ENCODE peak calls at places on chromosomes 4 and X, in four cellular contexts. One of them, this sample, is unnamed.

GRCh38 chrX:11059923-11060322 is 51.2 kb upstream of the HCCS start:
- DNase-seq in A549: no peak
- DNase-seq in K562: no peak
- DNase-seq in GM12878: no peak
- DNase-seq in this sample: no peak

GRCh38 chr4:139977838-139978604 is 176.0 kb downstream of the MAML3 start:
- DNase-seq in A549: no peak
- DNase-seq in K562: no peak
- DNase-seq in GM12878: no peak
- DNase-seq in this sample: no peak

GRCh38 chr4:3267576-3268394 is 18.8 kb downstream of the MSANTD1 start:
- DNase-seq in A549: no peak
- DNase-seq in K562: no peak
- DNase-seq in GM12878: no peak
- DNase-seq in this sample: no peak

GRCh38 chrX:46611658-46612362 is 38.2 kb downstream of the CHST7 start:
- DNase-seq in A549: no peak
- DNase-seq in K562: no peak
- DNase-seq in GM12878: no peak
- DNase-seq in this sample: no peak

GRCh38 chrX:103063918-103064434 is at the start of gene BEX1:
- DNase-seq in A549: no peak
- DNase-seq in K562: no peak
- DNase-seq in GM12878: no peak
- DNase-seq in this sample: no peak

GRCh38 chr4:56060021-56060420 is 111.3 kb downstream of the CEP135 start:
- DNase-seq in A549: no peak
- DNase-seq in K562: no peak
- DNase-seq in GM12878: no peak
- DNase-seq in this sample: no peak

GRCh38 chr4:2712261-2712842 is 43.8 kb downstream of the TNIP2 start:
- DNase-seq in A549: no peak
- DNase-seq in K562: peak; percentile 35
- DNase-seq in GM12878: no peak
- DNase-seq in this sample: peak; percentile 60

GRCh38 chr4:17265653-17266052 is 246.2 kb downstream of the QDPR start:
- DNase-seq in A549: no peak
- DNase-seq in K562: no peak
- DNase-seq in GM12878: no peak
- DNase-seq in this sample: no peak

GRCh38 chr4:188018262-188018661 is 22.7 kb downstream of the ZFP42 start:
- DNase-seq in A549: no peak
- DNase-seq in K562: no peak
- DNase-seq in GM12878: no peak
- DNase-seq in this sample: no peak

GRCh38 chrX:103831803-103832544 is at the start of gene RAB9B:
- DNase-seq in A549: no peak
- DNase-seq in K562: peak; percentile 25
- DNase-seq in GM12878: no peak
- DNase-seq in this sample: peak; percentile 7

GRCh38 chr4:687048-687974 is 1.6 kb downstream of the SLC49A3 start:
- DNase-seq in A549: peak; percentile 87
- DNase-seq in K562: peak; percentile 90
- DNase-seq in GM12878: no peak
- DNase-seq in this sample: peak; percentile 96
- TF ChIP-seq MYC in A549: no peak
- TF ChIP-seq MYC in K562: peak; percentile 66
- TF ChIP-seq MYC in GM12878: no peak
- TF ChIP-seq MYC in this sample: peak; percentile 42

DNA sequence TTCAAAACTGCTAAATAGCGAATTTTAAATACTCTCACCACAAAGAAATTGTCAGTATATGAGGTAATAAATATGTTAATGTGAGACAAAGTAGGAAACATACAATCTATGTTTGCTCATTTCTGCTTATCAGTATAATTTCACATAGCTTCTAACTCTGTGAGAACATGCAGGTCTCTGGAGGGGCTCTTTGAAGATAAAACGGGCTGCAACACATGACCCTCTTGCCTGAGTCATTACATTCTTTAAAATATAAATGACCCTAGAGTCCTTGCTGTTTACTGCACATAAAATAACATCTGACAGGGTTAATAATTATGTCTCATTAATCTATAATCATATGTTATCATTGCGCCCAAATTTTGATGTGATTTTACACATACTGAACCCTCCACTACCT is 681.5 kb downstream of the ARAP2 start:
- DNase-seq in A549: no peak
- DNase-seq in K562: no peak
- DNase-seq in GM12878: no peak
- DNase-seq in this sample: no peak
- TF ChIP-seq MYC in A549: no peak
- TF ChIP-seq MYC in K562: no peak
- TF ChIP-seq MYC in GM12878: no peak
- TF ChIP-seq MYC in this sample: no peak

GRCh38 chrX:51420610-51421009 is 75.8 kb downstream of the NUDT11 start:
- DNase-seq in A549: peak; percentile 43
- DNase-seq in K562: peak; percentile 17
- DNase-seq in GM12878: no peak
- DNase-seq in this sample: peak; percentile 40
- TF ChIP-seq MYC in A549: no peak
- TF ChIP-seq MYC in K562: no peak
- TF ChIP-seq MYC in GM12878: no peak
- TF ChIP-seq MYC in this sample: no peak

DNA sequence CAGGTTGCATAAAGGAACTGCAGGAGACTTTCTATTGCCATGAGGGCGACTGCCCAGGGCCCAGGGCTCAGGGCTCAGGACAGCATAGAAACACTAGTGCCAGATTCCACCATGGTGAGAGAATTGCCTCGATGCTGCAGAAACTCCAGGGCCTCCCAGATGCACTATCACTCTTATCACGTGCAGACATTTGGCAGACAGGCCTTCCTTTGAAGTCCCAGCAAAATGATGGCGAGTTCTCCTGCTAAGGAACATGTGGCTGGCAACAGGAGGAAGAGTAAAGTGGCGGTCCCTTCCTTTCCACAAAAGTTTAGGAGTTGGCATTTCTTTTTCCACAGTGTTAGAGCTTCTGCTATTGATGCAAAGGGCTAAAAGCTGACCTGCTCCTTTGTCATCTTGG is 214.0 kb upstream of the LNX1 start:
- DNase-seq in A549: no peak
- DNase-seq in K562: no peak
- DNase-seq in GM12878: no peak
- DNase-seq in this sample: no peak
- TF ChIP-seq MYC in A549: no peak
- TF ChIP-seq MYC in K562: no peak
- TF ChIP-seq MYC in GM12878: no peak
- TF ChIP-seq MYC in this sample: no peak

This sample was measured in NB4.